ENCODE peak calls at places on chromosomes 11 and 22, in five cellular contexts. G is GM12878, P is H1, W is SK-N-SH, Z is HepG2. A is an unnamed sample.

GRCh38 chr11:117738246-117738957 is 58.6 kb downstream of the DSCAML1 start:
- DNase-seq in G (no peak), P (no peak), W (no peak), Z (no peak), A (no peak)

GRCh38 chr11:107116358-107116757 is 98.1 kb upstream of the GUCY1A2 start:
- DNase-seq in G (no peak), P (no peak), W (no peak), Z (no peak), A (no peak)

GRCh38 chr22:49753961-49754673 is 73.6 kb downstream of the BRD1 start:
- DNase-seq in G (no peak), P (no peak), W (peak; percentile 59), Z (no peak), A (no peak)

GRCh38 chr11:35215945-35216344 is 77.0 kb downstream of the CD44 start:
- DNase-seq in G (no peak), P (no peak), W (no peak), Z (no peak), A (no peak)

GRCh38 chr11:66189031-66189745 is 79.3 kb upstream of the RAB1B start:
- DNase-seq in G (no peak), P (no peak), W (no peak), Z (no peak), A (no peak)

GRCh38 chr11:126522606-126523005 is 167.1 kb downstream of the ST3GAL4 start:
- DNase-seq in G (no peak), P (no peak), W (no peak), Z (no peak), A (no peak)

GRCh38 chr11:72617080-72617744 is 57.0 kb downstream of the PDE2A start:
- DNase-seq in G (no peak), P (no peak), W (peak; percentile 59), Z (no peak), A (no peak)

GRCh38 chr11:44634401-44635281 is 69.2 kb downstream of the CD82 start:
- DNase-seq in G (no peak), P (no peak), W (peak; percentile 90), Z (no peak), A (no peak)

GRCh38 chr11:120244966-120245365 is 5.0 kb downstream of the POU2F3 start:
- DNase-seq in G (no peak), P (no peak), W (no peak), Z (no peak), A (no peak)

GRCh38 chr11:120244476-120244875 is 4.5 kb downstream of the POU2F3 start:
- DNase-seq in G (no peak), P (no peak), W (no peak), Z (no peak), A (no peak)

GRCh38 chr11:120245434-120245833 is 5.5 kb downstream of the POU2F3 start:
- DNase-seq in G (no peak), P (no peak), W (no peak), Z (no peak), A (no peak)

GRCh38 chr11:120241277-120241676 is 1.3 kb downstream of the POU2F3 start:
- DNase-seq in G (no peak), P (no peak), W (no peak), Z (no peak), A (no peak)

DNA sequence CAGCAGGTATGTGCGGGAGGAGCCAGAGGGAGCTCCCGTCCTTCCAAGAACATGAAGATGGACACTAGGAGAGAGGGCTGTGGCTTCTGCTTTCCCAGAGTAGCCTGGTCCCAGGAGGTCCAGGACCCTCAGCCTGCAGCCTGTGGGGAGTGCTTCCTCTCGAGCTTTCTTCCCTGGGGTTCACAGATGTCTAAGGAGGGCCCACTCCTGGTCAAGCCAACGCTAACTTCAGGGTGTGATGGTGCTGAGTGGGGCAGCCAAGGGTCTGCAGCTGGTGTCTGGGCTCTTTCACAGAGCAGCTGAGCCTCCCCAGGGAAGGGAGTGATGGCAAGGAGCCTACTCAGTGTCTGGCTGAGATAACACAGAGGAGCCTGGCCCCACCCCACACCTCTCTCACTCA is 3.3 kb downstream of the POU2F3 start:
- DNase-seq in G (no peak), P (no peak), W (no peak), Z (no peak), A (no peak)
- TF ChIP-seq TAF1 in G (no peak), P (no peak), W (no peak), Z (no peak), A (no peak)

GRCh38 chr22:32048069-32048468 is 5.0 kb downstream of the SLC5A1 start:
- DNase-seq in G (no peak), P (no peak), W (no peak), Z (no peak), A (no peak)

GRCh38 chr22:32053165-32053755 is 10.2 kb downstream of the SLC5A1 start:
- DNase-seq in G (no peak), P (no peak), W (no peak), Z (no peak), A (no peak)

GRCh38 chr22:32055069-32055468 is 12.0 kb downstream of the SLC5A1 start:
- DNase-seq in G (no peak), P (no peak), W (no peak), Z (no peak), A (no peak)

GRCh38 chr22:32052259-32052658 is 9.2 kb downstream of the SLC5A1 start:
- DNase-seq in G (no peak), P (no peak), W (no peak), Z (no peak), A (no peak)

DNA sequence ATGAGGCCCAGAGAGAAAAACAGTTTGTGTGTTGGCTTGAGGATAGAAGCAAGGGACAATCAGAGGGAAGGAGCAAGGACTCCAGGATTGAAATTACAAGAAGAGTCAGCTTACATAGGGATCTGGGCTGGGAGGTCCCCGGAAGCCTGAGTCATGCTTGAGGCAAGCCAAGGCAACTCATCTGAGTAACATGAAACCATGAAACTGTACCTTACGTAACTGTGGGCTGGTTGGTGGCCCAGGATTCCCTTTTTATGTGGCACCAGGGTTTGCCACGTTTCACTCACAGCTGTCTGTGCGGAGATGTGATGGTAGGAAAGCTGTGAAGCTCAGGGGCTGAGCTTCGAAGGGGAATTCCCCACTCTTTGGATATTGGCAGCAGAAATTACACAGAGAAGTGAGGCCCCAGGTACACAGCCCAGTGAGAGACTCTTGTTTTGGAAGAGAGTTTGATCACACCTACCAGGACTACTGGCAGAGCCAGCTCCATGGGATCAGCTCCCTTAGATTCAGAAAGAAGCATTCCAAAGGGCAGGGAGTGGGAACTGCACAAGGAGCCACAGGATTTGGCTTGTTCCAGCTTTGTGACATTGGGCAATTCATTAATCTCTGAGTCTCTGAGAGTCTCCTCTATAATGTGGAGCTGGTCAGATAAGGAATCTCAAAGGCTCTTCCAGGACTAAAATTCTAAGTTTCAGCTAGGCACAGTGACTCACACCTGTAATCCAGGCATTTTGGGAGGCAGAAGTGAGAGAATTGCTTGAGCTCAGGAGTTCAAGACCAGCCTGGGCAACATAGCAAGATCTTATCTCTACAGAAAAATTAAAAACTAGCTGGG is 7.8 kb downstream of the SLC5A1 start:
- DNase-seq in G (peak; percentile 63), P (no peak), W (no peak), Z (peak; percentile 20), A (no peak)
- TF ChIP-seq TAF1 in G (no peak), P (no peak), W (no peak), Z (no peak), A (no peak)

GRCh38 chr11:81495699-81496292 is 1237.9 kb downstream of the FAM181B start:
- DNase-seq in G (no peak), P (no peak), W (no peak), Z (no peak), A (no peak)

GRCh38 chr11:81496566-81496965 is 1237.1 kb downstream of the FAM181B start:
- DNase-seq in G (no peak), P (no peak), W (no peak), Z (no peak), A (no peak)

GRCh38 chr11:81494431-81494830 is 1239.2 kb downstream of the FAM181B start:
- DNase-seq in G (no peak), P (no peak), W (no peak), Z (no peak), A (no peak)

GRCh38 chr11:81492923-81493445 is 1240.7 kb downstream of the FAM181B start:
- DNase-seq in G (no peak), P (no peak), W (no peak), Z (no peak), A (no peak)

GRCh38 chr11:81497202-81497804 is 1236.4 kb downstream of the FAM181B start:
- DNase-seq in G (no peak), P (no peak), W (peak; percentile 15), Z (peak; percentile 24), A (no peak)
- TF ChIP-seq TAF1 in G (no peak), P (no peak), W (no peak), Z (no peak), A (no peak)

DNA sequence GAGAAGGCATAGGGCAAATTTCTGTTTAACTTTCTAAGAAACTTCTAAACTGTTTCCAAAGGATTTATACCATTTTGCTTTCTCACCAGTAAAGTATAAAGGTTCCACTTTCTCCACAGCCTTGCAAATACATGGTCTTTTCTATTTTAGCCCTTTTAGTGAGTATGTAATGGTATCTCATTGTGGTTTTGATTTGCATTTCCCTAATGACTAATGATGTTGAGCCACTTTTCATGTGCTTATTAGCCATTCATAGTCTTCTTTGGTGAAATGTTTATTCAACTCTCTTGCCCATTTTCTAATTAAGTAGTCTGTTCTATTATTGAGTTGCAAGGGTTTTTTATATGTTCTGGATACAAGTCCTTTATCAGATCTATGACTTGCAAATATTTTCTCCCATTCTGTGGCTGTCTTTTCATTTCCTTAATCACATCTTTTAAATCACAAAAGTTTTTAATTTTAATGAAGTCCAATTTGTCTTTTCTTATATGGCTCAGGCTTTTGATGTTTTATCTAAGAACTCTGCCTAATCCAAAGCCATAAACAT is 83.8 kb upstream of the KCNQ1OT1 start:
- DNase-seq in G (no peak), P (no peak), W (no peak), Z (no peak), A (no peak)
- TF ChIP-seq TAF1 in G (no peak), P (no peak), W (no peak), Z (no peak), A (no peak)

DNA sequence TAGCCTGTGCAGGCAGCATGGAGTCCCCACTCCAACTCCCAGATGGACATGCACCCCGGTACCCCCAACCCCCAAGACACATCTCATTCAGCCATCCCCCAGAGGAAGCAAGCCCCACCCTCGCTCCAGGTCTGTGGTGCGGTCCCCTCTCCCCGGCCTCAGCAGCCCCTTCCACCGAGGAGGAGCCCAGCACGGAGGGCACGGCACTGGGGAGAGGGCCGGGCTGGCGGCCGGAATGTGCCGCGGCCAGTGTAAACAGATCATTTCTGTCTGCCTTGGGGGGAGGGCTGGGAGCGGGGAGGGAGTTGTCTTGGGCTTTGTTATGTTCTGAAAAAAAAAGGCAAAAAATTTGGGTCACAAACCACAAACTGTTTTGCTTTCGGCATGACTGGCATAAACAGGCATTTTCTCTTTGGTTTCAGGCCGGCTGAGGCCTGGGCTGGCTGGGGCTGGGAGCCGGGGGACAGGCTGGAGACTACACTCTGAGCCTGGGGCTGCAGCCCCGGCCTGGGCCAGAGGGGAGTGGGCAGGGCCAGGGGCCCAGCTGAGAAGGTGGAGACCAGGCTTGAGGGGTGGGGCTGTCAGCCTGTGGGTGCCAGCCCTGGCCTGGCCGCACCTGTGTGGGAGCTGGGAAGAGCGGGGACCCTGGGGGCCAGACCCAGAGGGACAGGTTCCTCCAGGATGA is 16.8 kb downstream of the IGF2 start:
- DNase-seq in G (no peak), P (no peak), W (peak; percentile 41), Z (peak; percentile 31), A (no peak)
- TF ChIP-seq TAF1 in G (no peak), P (no peak), W (no peak), Z (no peak), A (no peak)

A was measured in GM12892.